ENCODE peak calls at places on chromosomes 2 and 18, in eight cellular contexts. One of them, this sample, is unnamed.

GRCh38 chr18:45910405-45911023 is 56.6 kb downstream of the EPG5 start:
- DNase-seq in naive B cell: peak
- DNase-seq in stimulated activated CD8-positive, alpha-beta memory T cell treated with anti-CD3 and anti-CD28 coated beads, Interleukin-2, amount 100 ng/mL, for 48 hours: peak
- DNase-seq in suprapubic skin: no peak
- DNase-seq in activated T-helper 1 cell treated with anti-CD3 and anti-CD28 coated beads, Interleukin-2, amount 50 U/mL, for 16 hours: peak
- DNase-seq in NAMALWA: peak
- DNase-seq in head of caudate nucleus: no peak
- DNase-seq in NCI-H774: peak
- DNase-seq in this sample: peak

GRCh38 chr18:63301458-63301857 is 18.1 kb downstream of the BCL2 start:
- DNase-seq in naive B cell: no peak
- DNase-seq in stimulated activated CD8-positive, alpha-beta memory T cell treated with anti-CD3 and anti-CD28 coated beads, Interleukin-2, amount 100 ng/mL, for 48 hours: no peak
- DNase-seq in suprapubic skin: no peak
- DNase-seq in activated T-helper 1 cell treated with anti-CD3 and anti-CD28 coated beads, Interleukin-2, amount 50 U/mL, for 16 hours: no peak
- DNase-seq in NAMALWA: no peak
- DNase-seq in head of caudate nucleus: no peak
- DNase-seq in NCI-H774: no peak
- DNase-seq in this sample: peak

GRCh38 chr2:145984541-145984940 is 1464.6 kb upstream of the ZEB2 start:
- DNase-seq in naive B cell: no peak
- DNase-seq in stimulated activated CD8-positive, alpha-beta memory T cell treated with anti-CD3 and anti-CD28 coated beads, Interleukin-2, amount 100 ng/mL, for 48 hours: no peak
- DNase-seq in suprapubic skin: no peak
- DNase-seq in activated T-helper 1 cell treated with anti-CD3 and anti-CD28 coated beads, Interleukin-2, amount 50 U/mL, for 16 hours: no peak
- DNase-seq in NAMALWA: no peak
- DNase-seq in head of caudate nucleus: no peak
- DNase-seq in NCI-H774: no peak
- DNase-seq in this sample: no peak

GRCh38 chr18:44229693-44230108 is 451.0 kb upstream of the SETBP1 start:
- DNase-seq in naive B cell: no peak
- DNase-seq in stimulated activated CD8-positive, alpha-beta memory T cell treated with anti-CD3 and anti-CD28 coated beads, Interleukin-2, amount 100 ng/mL, for 48 hours: no peak
- DNase-seq in suprapubic skin: peak
- DNase-seq in activated T-helper 1 cell treated with anti-CD3 and anti-CD28 coated beads, Interleukin-2, amount 50 U/mL, for 16 hours: no peak
- DNase-seq in NAMALWA: no peak
- DNase-seq in head of caudate nucleus: peak
- DNase-seq in NCI-H774: no peak
- DNase-seq in this sample: peak

GRCh38 chr2:74587664-74588277 is 33.3 kb downstream of the DOK1 start:
- DNase-seq in naive B cell: peak
- DNase-seq in stimulated activated CD8-positive, alpha-beta memory T cell treated with anti-CD3 and anti-CD28 coated beads, Interleukin-2, amount 100 ng/mL, for 48 hours: peak
- DNase-seq in suprapubic skin: peak
- DNase-seq in activated T-helper 1 cell treated with anti-CD3 and anti-CD28 coated beads, Interleukin-2, amount 50 U/mL, for 16 hours: peak
- DNase-seq in NAMALWA: peak
- DNase-seq in head of caudate nucleus: peak
- DNase-seq in NCI-H774: peak
- DNase-seq in this sample: peak

GRCh38 chr2:158024288-158024898 is 77.3 kb upstream of the UPP2 start:
- DNase-seq in naive B cell: peak
- DNase-seq in stimulated activated CD8-positive, alpha-beta memory T cell treated with anti-CD3 and anti-CD28 coated beads, Interleukin-2, amount 100 ng/mL, for 48 hours: peak
- DNase-seq in suprapubic skin: no peak
- DNase-seq in activated T-helper 1 cell treated with anti-CD3 and anti-CD28 coated beads, Interleukin-2, amount 50 U/mL, for 16 hours: peak
- DNase-seq in NAMALWA: peak
- DNase-seq in head of caudate nucleus: peak
- DNase-seq in NCI-H774: peak
- DNase-seq in this sample: no peak

GRCh38 chr2:12317853-12318426 is 398.8 kb upstream of the TRIB2 start:
- DNase-seq in naive B cell: no peak
- DNase-seq in stimulated activated CD8-positive, alpha-beta memory T cell treated with anti-CD3 and anti-CD28 coated beads, Interleukin-2, amount 100 ng/mL, for 48 hours: no peak
- DNase-seq in suprapubic skin: no peak
- DNase-seq in activated T-helper 1 cell treated with anti-CD3 and anti-CD28 coated beads, Interleukin-2, amount 50 U/mL, for 16 hours: no peak
- DNase-seq in NAMALWA: no peak
- DNase-seq in head of caudate nucleus: no peak
- DNase-seq in NCI-H774: no peak
- DNase-seq in this sample: no peak

GRCh38 chr18:45081579-45082181 is 401.0 kb downstream of the SETBP1 start:
- DNase-seq in naive B cell: no peak
- DNase-seq in stimulated activated CD8-positive, alpha-beta memory T cell treated with anti-CD3 and anti-CD28 coated beads, Interleukin-2, amount 100 ng/mL, for 48 hours: no peak
- DNase-seq in suprapubic skin: no peak
- DNase-seq in activated T-helper 1 cell treated with anti-CD3 and anti-CD28 coated beads, Interleukin-2, amount 50 U/mL, for 16 hours: no peak
- DNase-seq in NAMALWA: no peak
- DNase-seq in head of caudate nucleus: no peak
- DNase-seq in NCI-H774: no peak
- DNase-seq in this sample: no peak

GRCh38 chr2:150585221-150585971 is 97.9 kb upstream of the RND3 start:
- DNase-seq in naive B cell: no peak
- DNase-seq in stimulated activated CD8-positive, alpha-beta memory T cell treated with anti-CD3 and anti-CD28 coated beads, Interleukin-2, amount 100 ng/mL, for 48 hours: no peak
- DNase-seq in suprapubic skin: no peak
- DNase-seq in activated T-helper 1 cell treated with anti-CD3 and anti-CD28 coated beads, Interleukin-2, amount 50 U/mL, for 16 hours: no peak
- DNase-seq in NAMALWA: no peak
- DNase-seq in head of caudate nucleus: no peak
- DNase-seq in NCI-H774: no peak
- DNase-seq in this sample: no peak

GRCh38 chr2:13694673-13695072 is 937.8 kb upstream of the LRATD1 start:
- DNase-seq in naive B cell: no peak
- DNase-seq in stimulated activated CD8-positive, alpha-beta memory T cell treated with anti-CD3 and anti-CD28 coated beads, Interleukin-2, amount 100 ng/mL, for 48 hours: no peak
- DNase-seq in suprapubic skin: no peak
- DNase-seq in activated T-helper 1 cell treated with anti-CD3 and anti-CD28 coated beads, Interleukin-2, amount 50 U/mL, for 16 hours: no peak
- DNase-seq in NAMALWA: no peak
- DNase-seq in head of caudate nucleus: no peak
- DNase-seq in NCI-H774: no peak
- DNase-seq in this sample: no peak

GRCh38 chr2:151654085-151654484 is 80.2 kb downstream of the NEB start:
- DNase-seq in naive B cell: no peak
- DNase-seq in stimulated activated CD8-positive, alpha-beta memory T cell treated with anti-CD3 and anti-CD28 coated beads, Interleukin-2, amount 100 ng/mL, for 48 hours: no peak
- DNase-seq in suprapubic skin: no peak
- DNase-seq in activated T-helper 1 cell treated with anti-CD3 and anti-CD28 coated beads, Interleukin-2, amount 50 U/mL, for 16 hours: no peak
- DNase-seq in NAMALWA: no peak
- DNase-seq in head of caudate nucleus: no peak
- DNase-seq in NCI-H774: no peak
- DNase-seq in this sample: no peak

GRCh38 chr2:134739879-134740301 is 21.1 kb upstream of the TMEM163 start:
- DNase-seq in naive B cell: peak
- DNase-seq in stimulated activated CD8-positive, alpha-beta memory T cell treated with anti-CD3 and anti-CD28 coated beads, Interleukin-2, amount 100 ng/mL, for 48 hours: no peak
- DNase-seq in suprapubic skin: no peak
- DNase-seq in activated T-helper 1 cell treated with anti-CD3 and anti-CD28 coated beads, Interleukin-2, amount 50 U/mL, for 16 hours: no peak
- DNase-seq in NAMALWA: peak
- DNase-seq in head of caudate nucleus: no peak
- DNase-seq in NCI-H774: no peak
- DNase-seq in this sample: no peak

GRCh38 chr18:78128004-78128403 is 851.6 kb upstream of the SALL3 start:
- DNase-seq in naive B cell: no peak
- DNase-seq in stimulated activated CD8-positive, alpha-beta memory T cell treated with anti-CD3 and anti-CD28 coated beads, Interleukin-2, amount 100 ng/mL, for 48 hours: no peak
- DNase-seq in suprapubic skin: no peak
- DNase-seq in activated T-helper 1 cell treated with anti-CD3 and anti-CD28 coated beads, Interleukin-2, amount 50 U/mL, for 16 hours: no peak
- DNase-seq in NAMALWA: no peak
- DNase-seq in head of caudate nucleus: no peak
- DNase-seq in NCI-H774: no peak
- DNase-seq in this sample: no peak

GRCh38 chr2:17611036-17611435 is 70.5 kb downstream of the VSNL1 start:
- DNase-seq in naive B cell: no peak
- DNase-seq in stimulated activated CD8-positive, alpha-beta memory T cell treated with anti-CD3 and anti-CD28 coated beads, Interleukin-2, amount 100 ng/mL, for 48 hours: no peak
- DNase-seq in suprapubic skin: no peak
- DNase-seq in activated T-helper 1 cell treated with anti-CD3 and anti-CD28 coated beads, Interleukin-2, amount 50 U/mL, for 16 hours: no peak
- DNase-seq in NAMALWA: no peak
- DNase-seq in head of caudate nucleus: no peak
- DNase-seq in NCI-H774: no peak
- DNase-seq in this sample: no peak

GRCh38 chr18:7784171-7784570 is 217.1 kb downstream of the PTPRM start:
- DNase-seq in naive B cell: no peak
- DNase-seq in stimulated activated CD8-positive, alpha-beta memory T cell treated with anti-CD3 and anti-CD28 coated beads, Interleukin-2, amount 100 ng/mL, for 48 hours: no peak
- DNase-seq in suprapubic skin: no peak
- DNase-seq in activated T-helper 1 cell treated with anti-CD3 and anti-CD28 coated beads, Interleukin-2, amount 50 U/mL, for 16 hours: no peak
- DNase-seq in NAMALWA: no peak
- DNase-seq in head of caudate nucleus: no peak
- DNase-seq in NCI-H774: no peak
- DNase-seq in this sample: no peak

GRCh38 chr18:62165583-62165982 is 21.3 kb downstream of the PIGN start:
- DNase-seq in naive B cell: no peak
- DNase-seq in stimulated activated CD8-positive, alpha-beta memory T cell treated with anti-CD3 and anti-CD28 coated beads, Interleukin-2, amount 100 ng/mL, for 48 hours: no peak
- DNase-seq in suprapubic skin: no peak
- DNase-seq in activated T-helper 1 cell treated with anti-CD3 and anti-CD28 coated beads, Interleukin-2, amount 50 U/mL, for 16 hours: no peak
- DNase-seq in NAMALWA: no peak
- DNase-seq in head of caudate nucleus: no peak
- DNase-seq in NCI-H774: no peak
- DNase-seq in this sample: no peak

GRCh38 chr18:27843783-27844415 is 333.0 kb downstream of the CDH2 start:
- DNase-seq in naive B cell: no peak
- DNase-seq in stimulated activated CD8-positive, alpha-beta memory T cell treated with anti-CD3 and anti-CD28 coated beads, Interleukin-2, amount 100 ng/mL, for 48 hours: no peak
- DNase-seq in suprapubic skin: no peak
- DNase-seq in activated T-helper 1 cell treated with anti-CD3 and anti-CD28 coated beads, Interleukin-2, amount 50 U/mL, for 16 hours: no peak
- DNase-seq in NAMALWA: no peak
- DNase-seq in head of caudate nucleus: no peak
- DNase-seq in NCI-H774: no peak
- DNase-seq in this sample: no peak

GRCh38 chr2:86297382-86298147 is 39.9 kb downstream of the REEP1 start:
- DNase-seq in naive B cell: peak
- DNase-seq in stimulated activated CD8-positive, alpha-beta memory T cell treated with anti-CD3 and anti-CD28 coated beads, Interleukin-2, amount 100 ng/mL, for 48 hours: no peak
- DNase-seq in suprapubic skin: no peak
- DNase-seq in activated T-helper 1 cell treated with anti-CD3 and anti-CD28 coated beads, Interleukin-2, amount 50 U/mL, for 16 hours: no peak
- DNase-seq in NAMALWA: peak
- DNase-seq in head of caudate nucleus: no peak
- DNase-seq in NCI-H774: no peak
- DNase-seq in this sample: no peak

GRCh38 chr2:38174646-38175096 is 98.7 kb upstream of the CYP1B1 start:
- DNase-seq in naive B cell: no peak
- DNase-seq in stimulated activated CD8-positive, alpha-beta memory T cell treated with anti-CD3 and anti-CD28 coated beads, Interleukin-2, amount 100 ng/mL, for 48 hours: no peak
- DNase-seq in suprapubic skin: no peak
- DNase-seq in activated T-helper 1 cell treated with anti-CD3 and anti-CD28 coated beads, Interleukin-2, amount 50 U/mL, for 16 hours: no peak
- DNase-seq in NAMALWA: no peak
- DNase-seq in head of caudate nucleus: no peak
- DNase-seq in NCI-H774: no peak
- DNase-seq in this sample: no peak

GRCh38 chr2:3460831-3461544 is 58.3 kb downstream of the ADI1 start:
- DNase-seq in naive B cell: no peak
- DNase-seq in stimulated activated CD8-positive, alpha-beta memory T cell treated with anti-CD3 and anti-CD28 coated beads, Interleukin-2, amount 100 ng/mL, for 48 hours: no peak
- DNase-seq in suprapubic skin: no peak
- DNase-seq in activated T-helper 1 cell treated with anti-CD3 and anti-CD28 coated beads, Interleukin-2, amount 50 U/mL, for 16 hours: no peak
- DNase-seq in NAMALWA: no peak
- DNase-seq in head of caudate nucleus: no peak
- DNase-seq in NCI-H774: no peak
- DNase-seq in this sample: no peak

GRCh38 chr2:234887277-234887676 is 64.5 kb upstream of the SH3BP4 start:
- DNase-seq in naive B cell: no peak
- DNase-seq in stimulated activated CD8-positive, alpha-beta memory T cell treated with anti-CD3 and anti-CD28 coated beads, Interleukin-2, amount 100 ng/mL, for 48 hours: no peak
- DNase-seq in suprapubic skin: no peak
- DNase-seq in activated T-helper 1 cell treated with anti-CD3 and anti-CD28 coated beads, Interleukin-2, amount 50 U/mL, for 16 hours: no peak
- DNase-seq in NAMALWA: no peak
- DNase-seq in head of caudate nucleus: no peak
- DNase-seq in NCI-H774: no peak
- DNase-seq in this sample: no peak

GRCh38 chr2:95757988-95758387 is 166.2 kb downstream of the TRIM43 start:
- DNase-seq in naive B cell: no peak
- DNase-seq in stimulated activated CD8-positive, alpha-beta memory T cell treated with anti-CD3 and anti-CD28 coated beads, Interleukin-2, amount 100 ng/mL, for 48 hours: no peak
- DNase-seq in suprapubic skin: no peak
- DNase-seq in activated T-helper 1 cell treated with anti-CD3 and anti-CD28 coated beads, Interleukin-2, amount 50 U/mL, for 16 hours: no peak
- DNase-seq in NAMALWA: no peak
- DNase-seq in head of caudate nucleus: no peak
- DNase-seq in NCI-H774: no peak
- DNase-seq in this sample: no peak

GRCh38 chr2:157785866-157786662 is 90.1 kb downstream of the ACVR1 start:
- DNase-seq in naive B cell: no peak
- DNase-seq in stimulated activated CD8-positive, alpha-beta memory T cell treated with anti-CD3 and anti-CD28 coated beads, Interleukin-2, amount 100 ng/mL, for 48 hours: no peak
- DNase-seq in suprapubic skin: no peak
- DNase-seq in activated T-helper 1 cell treated with anti-CD3 and anti-CD28 coated beads, Interleukin-2, amount 50 U/mL, for 16 hours: no peak
- DNase-seq in NAMALWA: no peak
- DNase-seq in head of caudate nucleus: no peak
- DNase-seq in NCI-H774: no peak
- DNase-seq in this sample: no peak

GRCh38 chr2:188629890-188630483 is 338.3 kb downstream of the GULP1 start:
- DNase-seq in naive B cell: no peak
- DNase-seq in stimulated activated CD8-positive, alpha-beta memory T cell treated with anti-CD3 and anti-CD28 coated beads, Interleukin-2, amount 100 ng/mL, for 48 hours: no peak
- DNase-seq in suprapubic skin: no peak
- DNase-seq in activated T-helper 1 cell treated with anti-CD3 and anti-CD28 coated beads, Interleukin-2, amount 50 U/mL, for 16 hours: no peak
- DNase-seq in NAMALWA: no peak
- DNase-seq in head of caudate nucleus: no peak
- DNase-seq in NCI-H774: no peak
- DNase-seq in this sample: no peak